ENCODE peak calls at places on chromosomes 2 and 18, in eight cellular contexts. V is hepatocyte; P is endodermal cell; J is Peyer's patch; M is Caco-2; Y is sigmoid colon; I is heart left ventricle; X is CD8-positive, alpha-beta memory T cell. N is an unnamed sample.

GRCh38 chr2:151334082-151334815 is 23.1 kb upstream of the TNFAIP6 start:
- DNase-seq in V (peak; percentile 22), P (no peak), Y (no peak), X (no peak), M (no peak), J (no peak), I (no peak), N (peak; percentile 80)

GRCh38 chr2:98554116-98554861 is 54.0 kb downstream of the COA5 start:
- DNase-seq in P (no peak), M (no peak), X (no peak), I (no peak), J (no peak), Y (no peak), V (no peak), N (peak; percentile 63)

GRCh38 chr2:145807978-145808377 is 1288.1 kb upstream of the ZEB2 start:
- DNase-seq in V (no peak), M (no peak), P (no peak), X (no peak), Y (no peak), J (no peak), I (no peak), N (no peak)

GRCh38 chr2:38515155-38516074 is 87.3 kb downstream of the HNRNPLL start:
- DNase-seq in X (no peak), V (peak; percentile 46), I (peak; percentile 74), M (no peak), Y (peak; percentile 94), J (no peak), P (no peak), N (no peak)

GRCh38 chr2:27182346-27182745 is 29.5 kb upstream of the ATRAID start:
- DNase-seq in Y (no peak), J (no peak), P (no peak), V (no peak), M (no peak), X (no peak), I (no peak), N (peak; percentile 19)

GRCh38 chr2:105615352-105615751 is 129.4 kb upstream of the NCK2 start:
- DNase-seq in J (no peak), X (no peak), M (no peak), Y (no peak), I (no peak), V (no peak), P (no peak), N (no peak)

GRCh38 chr2:222283634-222284033 is 15.2 kb downstream of the PAX3 start:
- DNase-seq in M (no peak), P (peak; percentile 83), J (no peak), I (no peak), V (no peak), X (no peak), Y (no peak), N (no peak)

GRCh38 chr18:13381331-13381730 is 162.8 kb downstream of the LDLRAD4 start:
- DNase-seq in X (no peak), V (no peak), I (no peak), Y (peak; percentile 60), M (no peak), J (peak; percentile 41), P (no peak), N (no peak)

GRCh38 chr2:201532686-201533304 is 81.3 kb downstream of the STRADB start:
- DNase-seq in J (no peak), X (no peak), V (no peak), Y (no peak), P (no peak), I (no peak), M (no peak), N (peak; percentile 69)

GRCh38 chr18:21672868-21673267 is 31.7 kb downstream of the ABHD3 start:
- DNase-seq in J (peak; percentile 77), M (no peak), I (no peak), Y (no peak), V (peak; percentile 83), X (no peak), P (no peak), N (no peak)

GRCh38 chr18:5582849-5583667 is 39.3 kb upstream of the EPB41L3 start:
- DNase-seq in X (no peak), M (no peak), P (no peak), V (no peak), J (no peak), I (no peak), Y (no peak), N (no peak)

GRCh38 chr18:3444954-3445353 is 5.0 kb upstream of the TGIF1 start:
- DNase-seq in P (no peak), M (no peak), X (no peak), Y (no peak), I (no peak), V (no peak), J (no peak), N (no peak)

GRCh38 chr2:217723981-217724380 is 278.8 kb downstream of the TNS1 start:
- DNase-seq in X (no peak), J (no peak), I (no peak), Y (no peak), P (no peak), M (no peak), V (no peak), N (no peak)

GRCh38 chr18:67260841-67261240 is 255.7 kb downstream of the DSEL start:
- DNase-seq in M (no peak), P (no peak), V (no peak), X (no peak), Y (no peak), J (no peak), I (no peak), N (peak; percentile 46)

GRCh38 chr2:64017811-64018714 is 1.2 kb downstream of the VPS54 start:
- DNase-seq in I (no peak), Y (no peak), X (no peak), V (peak; percentile 28), M (no peak), P (no peak), J (no peak), N (peak; percentile 82)

DNA sequence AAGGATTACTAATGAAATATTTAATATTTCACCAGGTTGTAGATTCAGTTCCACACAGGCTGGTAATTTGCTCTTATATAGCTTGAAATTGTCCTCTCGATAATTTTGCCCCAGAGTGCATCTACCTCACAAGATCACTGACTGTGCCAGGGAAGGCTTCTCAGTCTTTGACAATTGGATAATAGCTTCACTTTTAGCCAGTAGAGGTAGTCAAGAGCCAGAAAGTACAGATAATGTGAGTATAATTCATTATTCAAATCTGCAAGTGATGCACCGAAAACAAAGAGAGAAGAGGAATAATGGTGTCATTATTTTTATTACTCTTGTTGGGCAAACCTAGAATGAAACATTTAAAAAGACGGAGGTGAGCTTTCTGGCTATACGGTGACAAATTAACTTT is 292.8 kb downstream of the EN1 start:
- DNase-seq in J (no peak), P (no peak), Y (no peak), X (no peak), I (no peak), M (no peak), V (no peak), N (no peak)
- H3K36me3 ChIP-seq in J (no peaks in the 10 kb centered on the region), P (no peaks in the 10 kb centered on the region), Y (no peaks in the 10 kb centered on the region), X (no peaks in the 10 kb centered on the region), I (no peaks in the 10 kb centered on the region), M (no peaks in the 10 kb centered on the region), V (no peaks in the 10 kb centered on the region), N (no peaks in the 10 kb centered on the region)

DNA sequence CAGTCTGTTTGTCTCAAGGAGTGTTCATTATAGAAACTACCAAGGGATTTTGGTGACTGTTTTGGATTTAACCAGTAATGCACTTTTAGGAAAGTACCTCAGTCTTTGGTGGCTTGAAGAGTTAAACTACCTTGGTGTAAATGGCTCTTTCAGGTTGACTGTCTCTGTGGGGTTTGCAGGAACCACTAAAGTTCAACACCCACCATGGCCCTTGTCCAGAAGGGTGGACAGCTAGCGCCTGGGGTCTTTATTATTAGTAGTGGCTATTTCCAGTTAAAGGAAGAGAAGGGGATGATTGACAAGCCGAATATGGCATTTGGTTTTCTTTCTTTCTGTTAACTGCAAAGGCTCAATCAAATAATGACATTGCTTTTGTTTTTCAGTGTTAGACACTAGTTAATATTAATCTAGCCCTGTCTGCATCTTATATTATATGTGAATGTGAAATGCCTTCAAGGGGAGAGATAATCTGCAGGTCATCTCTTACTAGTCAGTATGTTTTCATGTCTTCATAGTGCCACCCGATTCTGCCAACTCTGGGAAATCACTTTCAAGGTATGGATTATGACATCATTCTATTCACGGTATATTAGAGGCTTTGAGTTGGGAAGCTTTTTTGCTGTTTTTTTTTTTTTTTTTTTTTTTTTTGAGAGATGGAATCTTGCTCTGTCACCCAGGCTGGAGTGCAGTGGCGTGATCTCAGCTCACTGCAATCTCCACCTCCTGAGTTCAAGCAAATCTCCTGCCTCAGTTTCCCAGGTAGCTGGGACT is 56.4 kb downstream of the MAP4K4 start:
- DNase-seq in V (no peak), Y (no peak), J (no peak), P (no peak), X (no peak), I (no peak), M (no peak), N (no peak)
- H3K4me1 ChIP-seq in V (peaks cover 37% of the 10 kb centered on the region), Y (peaks cover 55% of the 10 kb centered on the region), J (peaks cover 10% of the 10 kb centered on the region), P (peaks cover 16% of the 10 kb centered on the region), X (peaks cover 66% of the 10 kb centered on the region), I (peaks cover 69% of the 10 kb centered on the region), M (peaks cover 59% of the 10 kb centered on the region), N (peaks cover 63% of the 10 kb centered on the region)

GRCh38 chr2:241720099-241720498 is 14.3 kb upstream of the D2HGDH start:
- DNase-seq in I (no peak), P (no peak), M (no peak), Y (no peak), V (no peak), X (no peak), J (no peak), N (peak; percentile 70)
- H3K36me3 ChIP-seq in I (peaks cover 92% of the 10 kb centered on the region), P (peaks cover 73% of the 10 kb centered on the region), M (peaks cover 2% of the 10 kb centered on the region), Y (peaks cover 10% of the 10 kb centered on the region), V (no peaks in the 10 kb centered on the region), X (peaks cover 9% of the 10 kb centered on the region), J (no peaks in the 10 kb centered on the region), N (peaks cover 41% of the 10 kb centered on the region)

GRCh38 chr2:68238955-68239822 is 13.1 kb downstream of the PPP3R1 start:
- DNase-seq in X (no peak), J (no peak), P (no peak), Y (no peak), I (no peak), M (no peak), V (no peak), N (peak; percentile 69)

GRCh38 chr2:68236876-68237275 is 15.5 kb downstream of the PPP3R1 start:
- DNase-seq in Y (no peak), M (no peak), X (no peak), P (no peak), V (no peak), J (no peak), I (no peak), N (no peak)

GRCh38 chr2:68236080-68236734 is 16.1 kb downstream of the PPP3R1 start:
- DNase-seq in Y (no peak), P (no peak), J (no peak), I (no peak), X (no peak), V (no peak), M (no peak), N (peak; percentile 69)

GRCh38 chr2:68237404-68237803 is 14.9 kb downstream of the PPP3R1 start:
- DNase-seq in Y (no peak), M (no peak), V (no peak), J (no peak), X (no peak), P (no peak), I (no peak), N (no peak)

DNA sequence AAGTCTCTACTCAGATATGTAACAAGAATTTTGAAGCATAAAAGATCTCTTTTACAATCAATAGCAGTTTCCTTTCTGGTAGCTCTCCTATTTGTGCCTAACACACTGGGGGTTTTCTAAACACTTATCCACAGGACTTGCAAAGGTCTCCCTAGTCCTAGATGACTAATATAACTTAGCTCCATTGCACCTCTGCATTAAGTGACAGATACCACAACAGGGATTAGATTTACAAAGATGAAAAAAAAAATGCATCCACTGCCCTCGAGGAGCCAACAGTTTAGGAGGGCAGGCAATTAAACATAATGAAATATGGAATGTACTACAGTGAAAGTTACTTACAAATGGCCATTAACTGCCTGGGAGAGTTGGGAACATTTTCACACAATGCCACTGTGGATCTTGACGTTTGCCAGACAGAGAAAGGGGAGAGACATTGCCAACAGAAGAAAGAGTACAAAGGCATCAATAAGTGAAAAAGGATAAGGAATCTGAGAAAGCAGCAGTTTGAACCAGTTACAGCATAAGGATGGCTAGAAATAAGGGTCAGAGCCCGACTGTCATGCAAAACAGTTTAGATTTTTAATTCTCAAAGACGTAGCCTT is 14.3 kb downstream of the PPP3R1 start:
- DNase-seq in X (no peak), V (no peak), J (no peak), I (no peak), Y (no peak), P (no peak), M (no peak), N (no peak)
- H3K4me1 ChIP-seq in X (peaks cover 92% of the 10 kb centered on the region), V (peaks cover 14% of the 10 kb centered on the region), J (peaks cover 6% of the 10 kb centered on the region), I (peaks cover 73% of the 10 kb centered on the region), Y (peaks cover 87% of the 10 kb centered on the region), P (peaks cover 5% of the 10 kb centered on the region), M (no peaks in the 10 kb centered on the region), N (peaks cover 41% of the 10 kb centered on the region)

N was measured in osteoblast.